ENCODE peak calls at places on chromosomes 7 and 10, in ten cellular contexts. Z, S, G, I, P, Y, V, T, X and U are unnamed samples.
A peak's percentile ranks its signal among the peaks of the same experiment; 100 is the strongest.

GRCh38 chr10:94216201-94216600 is 146.5 kb downstream of the NOC3L start:
- DNase-seq in S (no peak), V (no peak), I (no peak), T (no peak), Z (no peak), X (no peak), Y (no peak), G (no peak), P (no peak), U (no peak)

GRCh38 chr10:63910806-63911205 is 389.6 kb downstream of the REEP3 start:
- DNase-seq in X (peak; percentile 72), V (no peak), G (no peak), S (no peak), Z (no peak), Y (no peak), T (no peak), P (no peak), I (no peak), U (no peak)

GRCh38 chr7:84914598-84914997 is 272.3 kb downstream of the SEMA3D start:
- DNase-seq in S (no peak), I (no peak), Z (no peak), V (no peak), P (no peak), G (no peak), Y (no peak), X (peak; percentile 53), T (no peak), U (peak; percentile 16)

GRCh38 chr7:44212018-44212417 is 11.2 kb downstream of the YKT6 start:
- DNase-seq in I (no peak), V (no peak), Y (no peak), G (no peak), S (no peak), Z (no peak), X (no peak), P (no peak), T (no peak), U (peak; percentile 64)

GRCh38 chr7:464712-465461 is 54.8 kb downstream of the PDGFA start:
- DNase-seq in T (no peak), Z (peak; percentile 55), Y (peak; percentile 91), V (peak; percentile 39), I (peak; percentile 50), S (no peak), G (no peak), X (no peak), P (peak; percentile 43), U (peak; percentile 82)

GRCh38 chr7:111108526-111108925 is 17.6 kb downstream of the LRRN3 start:
- DNase-seq in Y (no peak), S (no peak), I (no peak), Z (no peak), X (no peak), G (no peak), P (no peak), T (no peak), V (peak; percentile 54), U (peak; percentile 75)

GRCh38 chr7:66099232-66099550 is 15.5 kb upstream of the CRCP start:
- DNase-seq in Y (peak; percentile 45), S (no peak), P (no peak), Z (no peak), V (peak; percentile 53), T (no peak), I (no peak), X (no peak), G (no peak), U (peak; percentile 51)

GRCh38 chr10:117412469-117413005 is 37.3 kb upstream of the PDZD8 start:
- DNase-seq in Z (no peak), T (no peak), I (no peak), V (no peak), X (no peak), Y (no peak), G (no peak), S (no peak), P (no peak), U (no peak)

GRCh38 chr10:132448248-132448731 is 51.3 kb downstream of the PWWP2B start:
- DNase-seq in Z (no peak), Y (peak; percentile 68), T (peak; percentile 43), P (no peak), G (no peak), I (no peak), S (peak; percentile 92), X (peak; percentile 93), V (no peak), U (no peak)

GRCh38 chr10:69612760-69613159 is 17.3 kb upstream of the FAM241B start:
- DNase-seq in G (no peak), S (no peak), X (no peak), T (no peak), P (no peak), V (no peak), Z (no peak), Y (no peak), I (no peak), U (no peak)

GRCh38 chr10:49369216-49370162 is 26.4 kb downstream of the DRGX start:
- DNase-seq in S (no peak), G (peak; percentile 59), I (no peak), X (no peak), Y (peak; percentile 5), Z (no peak), V (peak; percentile 81), P (peak; percentile 67), T (no peak), U (peak; percentile 53)

GRCh38 chr7:54811016-54811924 is 52.3 kb upstream of the SEC61G start:
- DNase-seq in T (no peak), S (no peak), Y (peak; percentile 76), G (no peak), V (peak; percentile 95), X (no peak), Z (peak; percentile 79), I (peak; percentile 74), P (peak; percentile 90), U (peak; percentile 94)

GRCh38 chr7:101952355-101953247 is 135.2 kb downstream of the CUX1 start:
- DNase-seq in Z (peak; percentile 36), G (no peak), X (no peak), I (peak; percentile 61), P (peak; percentile 91), Y (peak; percentile 93), V (peak; percentile 93), S (peak; percentile 54), T (no peak), U (peak; percentile 67)

GRCh38 chr7:45687721-45688120 is 113.6 kb downstream of the ADCY1 start:
- DNase-seq in G (peak; percentile 23), X (peak; percentile 31), P (no peak), T (no peak), S (no peak), I (no peak), Y (no peak), Z (no peak), V (no peak), U (no peak)

GRCh38 chr7:97269741-97270140 is 152.2 kb downstream of the SDHAF3 start:
- DNase-seq in P (no peak), T (no peak), V (no peak), Y (peak; percentile 28), Z (no peak), X (no peak), G (no peak), I (no peak), S (no peak), U (peak; percentile 14)

GRCh38 chr7:97844036-97844435 is 28.2 kb downstream of the ASNS start:
- DNase-seq in S (no peak), T (no peak), P (no peak), I (no peak), X (no peak), Y (no peak), Z (no peak), G (no peak), V (no peak), U (peak; percentile 46)

DNA sequence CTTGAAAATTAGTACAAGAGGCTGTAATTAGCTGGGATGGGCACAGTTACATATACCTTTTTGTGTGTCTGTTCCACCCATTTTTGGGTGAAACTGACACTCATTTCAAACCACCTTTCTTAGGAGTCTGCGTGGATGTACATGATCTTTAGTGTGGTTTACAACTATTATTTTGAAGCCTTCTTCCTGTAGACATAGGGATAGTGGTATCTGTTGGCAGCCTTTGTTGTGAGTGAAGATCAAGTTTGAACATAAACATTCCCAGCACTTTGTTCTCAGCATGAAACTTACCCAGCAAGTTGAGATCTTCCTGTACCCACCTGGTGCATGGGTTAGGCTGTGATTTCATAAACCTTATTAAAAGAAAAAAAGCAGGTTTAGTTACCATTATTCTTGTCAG is 2.0 kb downstream of the BAG3 start:
- DNase-seq in G (no peak), X (no peak), V (no peak), Z (no peak), I (no peak), T (peak; percentile 17), P (no peak), Y (peak; percentile 39), S (no peak), U (no peak)
- H3K4me3 ChIP-seq in G (peak overlapping the region; percentile 64), X (peak overlapping the region; percentile 94), V (peak overlapping the region; percentile 90), Z (peak overlapping the region; percentile 81), I (peak overlapping the region; percentile 92), T (no peak overlapping the region), P (peak overlapping the region; percentile 89), Y (peak overlapping the region; percentile 84), S (no peak overlapping the region), U (peak overlapping the region; percentile 96)

GRCh38 chr10:78411716-78412115 is 378.1 kb downstream of the RPS24 start:
- DNase-seq in V (no peak), I (no peak), T (no peak), S (no peak), X (no peak), P (no peak), Y (no peak), Z (no peak), G (no peak), U (no peak)
- TF ChIP-seq CTCF in V (no peak), I (no peak), T (no peak), S (no peak), X (no peak), P (no peak), Y (no peak), Z (no peak), G (no peak), U (no peak)

DNA sequence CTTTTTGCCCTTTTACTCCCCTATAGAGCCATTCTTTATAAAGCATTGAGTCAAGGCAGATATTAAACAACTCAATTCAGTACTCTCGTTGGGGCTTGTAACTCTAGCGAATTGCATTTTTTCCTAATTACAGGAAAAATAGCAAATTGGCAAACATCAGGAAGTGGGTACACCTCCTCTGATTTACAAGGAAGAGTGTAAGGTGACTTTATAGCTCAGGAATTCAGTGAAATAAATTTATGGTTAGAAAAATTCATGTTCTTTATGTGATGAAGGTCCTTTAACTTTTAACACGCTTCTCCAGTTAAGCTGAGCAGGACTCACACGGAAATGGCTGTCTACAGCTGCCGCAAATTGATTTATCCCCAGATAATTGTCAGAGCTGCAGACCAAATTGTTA is 151.0 kb upstream of the MKI67 start:
- DNase-seq in S (no peak), G (no peak), I (no peak), X (no peak), P (no peak), T (no peak), Y (no peak), V (no peak), Z (no peak), U (no peak)
- H3K4me3 ChIP-seq in S (no peak overlapping the region), G (no peak overlapping the region), I (no peak overlapping the region), X (no peak overlapping the region), P (no peak overlapping the region), T (no peak overlapping the region), Y (no peak overlapping the region), V (no peak overlapping the region), Z (no peak overlapping the region), U (no peak overlapping the region)

DNA sequence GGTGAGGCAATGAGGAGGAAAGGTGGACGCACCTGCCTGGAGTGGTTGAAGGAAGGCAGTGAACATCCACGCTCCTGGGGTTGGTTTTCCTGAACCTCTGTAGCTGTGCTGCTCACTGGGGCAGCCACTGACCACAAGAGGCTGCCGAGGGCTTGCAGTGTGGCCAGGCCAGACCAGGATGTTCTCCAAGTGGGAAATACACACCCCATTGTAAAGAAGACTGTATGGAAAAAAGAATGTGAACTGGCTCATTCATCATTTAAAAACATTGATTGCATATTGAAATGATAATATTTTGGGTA is 107.6 kb downstream of the SNX10 start:
- DNase-seq in Y (no peak), P (peak; percentile 33), G (no peak), X (peak; percentile 67), V (peak; percentile 42), T (no peak), Z (no peak), I (no peak), S (no peak), U (no peak)
- TF ChIP-seq CTCF in Y (no peak), P (peak; percentile 32), G (no peak), X (peak; percentile 67), V (peak; percentile 19), T (no peak), Z (peak; percentile 26), I (no peak), S (no peak), U (peak; percentile 16)